ENCODE peak calls at places on chromosomes 7 and 10, in ten cellular contexts. One of them, this sample, is unnamed.

GRCh38 chr7:101017099-101017777 is 2.6 kb upstream of the MUC17 start:
- DNase-seq in NK-92 treated with Interleukin-12 subunit alpha and Interleukin-12 subunit beta, amount 100 ng/mL, for 24 hours: peak; percentile 69
- DNase-seq in neural crest cell: peak; percentile 55
- DNase-seq in hypothalamus: no peak
- DNase-seq in activated naive CD8-positive, alpha-beta T cell treated with anti-CD3 and anti-CD28 coated beads, Interleukin-2, amount 10 ng/mL, durations not matched to agents 7 days and 5 days: peak; percentile 69
- DNase-seq in NCI-H2081: peak; percentile 14
- DNase-seq in HFFc6: peak; percentile 92
- DNase-seq in COR-L47: peak; percentile 39
- DNase-seq in left colon: peak; percentile 64
- DNase-seq in GDM1: no peak
- DNase-seq in this sample: peak; percentile 89

GRCh38 chr10:10911471-10911921 is 106.2 kb upstream of the CELF2 start:
- DNase-seq in NK-92 treated with Interleukin-12 subunit alpha and Interleukin-12 subunit beta, amount 100 ng/mL, for 24 hours: no peak
- DNase-seq in HFFc6: peak; percentile 78
- DNase-seq in COR-L47: no peak
- DNase-seq in GDM1: no peak
- DNase-seq in left colon: peak; percentile 23
- DNase-seq in neural crest cell: peak; percentile 5
- DNase-seq in hypothalamus: no peak
- DNase-seq in activated naive CD8-positive, alpha-beta T cell treated with anti-CD3 and anti-CD28 coated beads, Interleukin-2, amount 10 ng/mL, durations not matched to agents 7 days and 5 days: no peak
- DNase-seq in NCI-H2081: no peak
- DNase-seq in this sample: peak; percentile 94

GRCh38 chr10:128064615-128065580 is 61.3 kb downstream of the MKI67 start:
- DNase-seq in NCI-H2081: no peak
- DNase-seq in GDM1: peak; percentile 75
- DNase-seq in neural crest cell: no peak
- DNase-seq in activated naive CD8-positive, alpha-beta T cell treated with anti-CD3 and anti-CD28 coated beads, Interleukin-2, amount 10 ng/mL, durations not matched to agents 7 days and 5 days: peak; percentile 55
- DNase-seq in hypothalamus: no peak
- DNase-seq in HFFc6: peak; percentile 17
- DNase-seq in COR-L47: no peak
- DNase-seq in NK-92 treated with Interleukin-12 subunit alpha and Interleukin-12 subunit beta, amount 100 ng/mL, for 24 hours: peak; percentile 73
- DNase-seq in left colon: peak; percentile 46
- DNase-seq in this sample: peak; percentile 71

GRCh38 chr7:93985101-93985500 is 19.1 kb downstream of the BET1 start:
- DNase-seq in HFFc6: peak; percentile 22
- DNase-seq in NK-92 treated with Interleukin-12 subunit alpha and Interleukin-12 subunit beta, amount 100 ng/mL, for 24 hours: no peak
- DNase-seq in hypothalamus: no peak
- DNase-seq in left colon: no peak
- DNase-seq in GDM1: no peak
- DNase-seq in COR-L47: no peak
- DNase-seq in neural crest cell: no peak
- DNase-seq in activated naive CD8-positive, alpha-beta T cell treated with anti-CD3 and anti-CD28 coated beads, Interleukin-2, amount 10 ng/mL, durations not matched to agents 7 days and 5 days: no peak
- DNase-seq in NCI-H2081: no peak
- DNase-seq in this sample: peak; percentile 5

GRCh38 chr7:158353606-158354570 is 233.7 kb downstream of the PTPRN2 start:
- DNase-seq in HFFc6: peak; percentile 11
- DNase-seq in COR-L47: peak; percentile 29
- DNase-seq in hypothalamus: no peak
- DNase-seq in GDM1: no peak
- DNase-seq in neural crest cell: peak; percentile 49
- DNase-seq in NCI-H2081: peak; percentile 15
- DNase-seq in NK-92 treated with Interleukin-12 subunit alpha and Interleukin-12 subunit beta, amount 100 ng/mL, for 24 hours: peak; percentile 10
- DNase-seq in left colon: peak; percentile 29
- DNase-seq in activated naive CD8-positive, alpha-beta T cell treated with anti-CD3 and anti-CD28 coated beads, Interleukin-2, amount 10 ng/mL, durations not matched to agents 7 days and 5 days: no peak
- DNase-seq in this sample: no peak

GRCh38 chr10:120972259-120972658 is 121.1 kb downstream of the WDR11 start:
- DNase-seq in NK-92 treated with Interleukin-12 subunit alpha and Interleukin-12 subunit beta, amount 100 ng/mL, for 24 hours: no peak
- DNase-seq in hypothalamus: no peak
- DNase-seq in left colon: no peak
- DNase-seq in NCI-H2081: no peak
- DNase-seq in COR-L47: no peak
- DNase-seq in GDM1: no peak
- DNase-seq in activated naive CD8-positive, alpha-beta T cell treated with anti-CD3 and anti-CD28 coated beads, Interleukin-2, amount 10 ng/mL, durations not matched to agents 7 days and 5 days: no peak
- DNase-seq in neural crest cell: no peak
- DNase-seq in HFFc6: no peak
- DNase-seq in this sample: no peak

GRCh38 chr7:151206914-151207313 is 3.4 kb downstream of the H2BK1 start:
- DNase-seq in COR-L47: no peak
- DNase-seq in NK-92 treated with Interleukin-12 subunit alpha and Interleukin-12 subunit beta, amount 100 ng/mL, for 24 hours: no peak
- DNase-seq in HFFc6: no peak
- DNase-seq in activated naive CD8-positive, alpha-beta T cell treated with anti-CD3 and anti-CD28 coated beads, Interleukin-2, amount 10 ng/mL, durations not matched to agents 7 days and 5 days: no peak
- DNase-seq in left colon: no peak
- DNase-seq in NCI-H2081: no peak
- DNase-seq in hypothalamus: no peak
- DNase-seq in GDM1: peak; percentile 74
- DNase-seq in neural crest cell: no peak
- DNase-seq in this sample: no peak

GRCh38 chr7:98266840-98267239 is 14.6 kb upstream of the BRI3 start:
- DNase-seq in left colon: no peak
- DNase-seq in hypothalamus: no peak
- DNase-seq in COR-L47: no peak
- DNase-seq in GDM1: no peak
- DNase-seq in HFFc6: peak; percentile 19
- DNase-seq in activated naive CD8-positive, alpha-beta T cell treated with anti-CD3 and anti-CD28 coated beads, Interleukin-2, amount 10 ng/mL, durations not matched to agents 7 days and 5 days: no peak
- DNase-seq in neural crest cell: no peak
- DNase-seq in NCI-H2081: no peak
- DNase-seq in NK-92 treated with Interleukin-12 subunit alpha and Interleukin-12 subunit beta, amount 100 ng/mL, for 24 hours: no peak
- DNase-seq in this sample: peak; percentile 29

GRCh38 chr7:119620769-119621168 is 652.2 kb upstream of the KCND2 start:
- DNase-seq in neural crest cell: no peak
- DNase-seq in COR-L47: no peak
- DNase-seq in NK-92 treated with Interleukin-12 subunit alpha and Interleukin-12 subunit beta, amount 100 ng/mL, for 24 hours: no peak
- DNase-seq in hypothalamus: no peak
- DNase-seq in activated naive CD8-positive, alpha-beta T cell treated with anti-CD3 and anti-CD28 coated beads, Interleukin-2, amount 10 ng/mL, durations not matched to agents 7 days and 5 days: no peak
- DNase-seq in NCI-H2081: no peak
- DNase-seq in HFFc6: no peak
- DNase-seq in left colon: no peak
- DNase-seq in GDM1: no peak
- DNase-seq in this sample: no peak

GRCh38 chr10:99976886-99977391 is 32.8 kb downstream of the DNMBP start:
- DNase-seq in left colon: no peak
- DNase-seq in GDM1: no peak
- DNase-seq in activated naive CD8-positive, alpha-beta T cell treated with anti-CD3 and anti-CD28 coated beads, Interleukin-2, amount 10 ng/mL, durations not matched to agents 7 days and 5 days: no peak
- DNase-seq in COR-L47: no peak
- DNase-seq in HFFc6: peak; percentile 97
- DNase-seq in NK-92 treated with Interleukin-12 subunit alpha and Interleukin-12 subunit beta, amount 100 ng/mL, for 24 hours: no peak
- DNase-seq in hypothalamus: no peak
- DNase-seq in NCI-H2081: no peak
- DNase-seq in neural crest cell: no peak
- DNase-seq in this sample: peak; percentile 97

GRCh38 chr7:50652400-50653115 is 87.4 kb upstream of the DDC start:
- DNase-seq in COR-L47: no peak
- DNase-seq in activated naive CD8-positive, alpha-beta T cell treated with anti-CD3 and anti-CD28 coated beads, Interleukin-2, amount 10 ng/mL, durations not matched to agents 7 days and 5 days: no peak
- DNase-seq in NCI-H2081: no peak
- DNase-seq in GDM1: no peak
- DNase-seq in NK-92 treated with Interleukin-12 subunit alpha and Interleukin-12 subunit beta, amount 100 ng/mL, for 24 hours: no peak
- DNase-seq in hypothalamus: no peak
- DNase-seq in neural crest cell: no peak
- DNase-seq in HFFc6: no peak
- DNase-seq in left colon: no peak
- DNase-seq in this sample: no peak

This sample was measured in EL.